ENCODE peak calls at places on chromosomes 16 and 17, in nine cellular contexts. One of them, this sample, is unnamed.

GRCh38 chr16:47140686-47141085 is 3.1 kb downstream of the NETO2 start:
- DNase-seq in hypothalamus: no peak
- DNase-seq in HL-60: no peak
- DNase-seq in activated CD8-positive, alpha-beta memory T cell treated with anti-CD3 and anti-CD28 coated beads for 24 hours: no peak
- DNase-seq in K562: no peak
- DNase-seq in stimulated activated CD4-positive, alpha-beta T cell treated with anti-CD3 and anti-CD28 coated beads, Interleukin-15, amount 100 ng/mL, for 24 hours: no peak
- DNase-seq in GM04503: no peak
- DNase-seq in GM18507: no peak
- DNase-seq in tibial artery: no peak
- DNase-seq in this sample: no peak

GRCh38 chr17:46915596-46915995 is 7.4 kb upstream of the GOSR2 start:
- DNase-seq in hypothalamus: no peak
- DNase-seq in HL-60: no peak
- DNase-seq in activated CD8-positive, alpha-beta memory T cell treated with anti-CD3 and anti-CD28 coated beads for 24 hours: no peak
- DNase-seq in K562: no peak
- DNase-seq in stimulated activated CD4-positive, alpha-beta T cell treated with anti-CD3 and anti-CD28 coated beads, Interleukin-15, amount 100 ng/mL, for 24 hours: no peak
- DNase-seq in GM04503: no peak
- DNase-seq in GM18507: no peak
- DNase-seq in tibial artery: no peak
- DNase-seq in this sample: no peak

GRCh38 chr16:14249291-14250032 is 178.3 kb downstream of the MRTFB start:
- DNase-seq in hypothalamus: peak
- DNase-seq in HL-60: no peak
- DNase-seq in activated CD8-positive, alpha-beta memory T cell treated with anti-CD3 and anti-CD28 coated beads for 24 hours: peak
- DNase-seq in K562: peak
- DNase-seq in stimulated activated CD4-positive, alpha-beta T cell treated with anti-CD3 and anti-CD28 coated beads, Interleukin-15, amount 100 ng/mL, for 24 hours: peak
- DNase-seq in GM04503: peak
- DNase-seq in GM18507: peak
- DNase-seq in tibial artery: no peak
- DNase-seq in this sample: no peak

GRCh38 chr17:28407974-28408306 is 1.9 kb upstream of the SLC46A1 start:
- DNase-seq in hypothalamus: no peak
- DNase-seq in HL-60: no peak
- DNase-seq in activated CD8-positive, alpha-beta memory T cell treated with anti-CD3 and anti-CD28 coated beads for 24 hours: no peak
- DNase-seq in K562: no peak
- DNase-seq in stimulated activated CD4-positive, alpha-beta T cell treated with anti-CD3 and anti-CD28 coated beads, Interleukin-15, amount 100 ng/mL, for 24 hours: no peak
- DNase-seq in GM04503: no peak
- DNase-seq in GM18507: no peak
- DNase-seq in tibial artery: no peak
- DNase-seq in this sample: no peak

GRCh38 chr17:9587969-9588656 is 11.7 kb downstream of the CFAP52 start:
- DNase-seq in hypothalamus: no peak
- DNase-seq in HL-60: no peak
- DNase-seq in activated CD8-positive, alpha-beta memory T cell treated with anti-CD3 and anti-CD28 coated beads for 24 hours: no peak
- DNase-seq in K562: no peak
- DNase-seq in stimulated activated CD4-positive, alpha-beta T cell treated with anti-CD3 and anti-CD28 coated beads, Interleukin-15, amount 100 ng/mL, for 24 hours: no peak
- DNase-seq in GM04503: no peak
- DNase-seq in GM18507: no peak
- DNase-seq in tibial artery: no peak
- DNase-seq in this sample: no peak

GRCh38 chr17:5437721-5438317 is 1.1 kb downstream of the C1QBP start:
- DNase-seq in hypothalamus: no peak
- DNase-seq in HL-60: no peak
- DNase-seq in activated CD8-positive, alpha-beta memory T cell treated with anti-CD3 and anti-CD28 coated beads for 24 hours: no peak
- DNase-seq in K562: no peak
- DNase-seq in stimulated activated CD4-positive, alpha-beta T cell treated with anti-CD3 and anti-CD28 coated beads, Interleukin-15, amount 100 ng/mL, for 24 hours: no peak
- DNase-seq in GM04503: no peak
- DNase-seq in GM18507: no peak
- DNase-seq in tibial artery: no peak
- DNase-seq in this sample: no peak

GRCh38 chr17:12667299-12667958 is 1.7 kb downstream of the MYOCD start:
- DNase-seq in hypothalamus: no peak
- DNase-seq in HL-60: no peak
- DNase-seq in activated CD8-positive, alpha-beta memory T cell treated with anti-CD3 and anti-CD28 coated beads for 24 hours: no peak
- DNase-seq in K562: peak
- DNase-seq in stimulated activated CD4-positive, alpha-beta T cell treated with anti-CD3 and anti-CD28 coated beads, Interleukin-15, amount 100 ng/mL, for 24 hours: no peak
- DNase-seq in GM04503: no peak
- DNase-seq in GM18507: no peak
- DNase-seq in tibial artery: no peak
- DNase-seq in this sample: no peak

GRCh38 chr16:83301966-83302365 is 505.8 kb upstream of the HSBP1 start:
- DNase-seq in hypothalamus: no peak
- DNase-seq in HL-60: no peak
- DNase-seq in activated CD8-positive, alpha-beta memory T cell treated with anti-CD3 and anti-CD28 coated beads for 24 hours: no peak
- DNase-seq in K562: no peak
- DNase-seq in stimulated activated CD4-positive, alpha-beta T cell treated with anti-CD3 and anti-CD28 coated beads, Interleukin-15, amount 100 ng/mL, for 24 hours: no peak
- DNase-seq in GM04503: no peak
- DNase-seq in GM18507: no peak
- DNase-seq in tibial artery: no peak
- DNase-seq in this sample: no peak

GRCh38 chr17:2388705-2389099 is 12.2 kb downstream of the MNT start:
- DNase-seq in hypothalamus: no peak
- DNase-seq in HL-60: no peak
- DNase-seq in activated CD8-positive, alpha-beta memory T cell treated with anti-CD3 and anti-CD28 coated beads for 24 hours: no peak
- DNase-seq in K562: no peak
- DNase-seq in stimulated activated CD4-positive, alpha-beta T cell treated with anti-CD3 and anti-CD28 coated beads, Interleukin-15, amount 100 ng/mL, for 24 hours: no peak
- DNase-seq in GM04503: no peak
- DNase-seq in GM18507: no peak
- DNase-seq in tibial artery: no peak
- DNase-seq in this sample: no peak

GRCh38 chr17:3660311-3660891 is 8.0 kb downstream of the TAX1BP3 start:
- DNase-seq in hypothalamus: peak
- DNase-seq in HL-60: no peak
- DNase-seq in activated CD8-positive, alpha-beta memory T cell treated with anti-CD3 and anti-CD28 coated beads for 24 hours: no peak
- DNase-seq in K562: no peak
- DNase-seq in stimulated activated CD4-positive, alpha-beta T cell treated with anti-CD3 and anti-CD28 coated beads, Interleukin-15, amount 100 ng/mL, for 24 hours: no peak
- DNase-seq in GM04503: no peak
- DNase-seq in GM18507: no peak
- DNase-seq in tibial artery: peak
- DNase-seq in this sample: no peak

GRCh38 chr17:49707246-49707607 is 537 bp downstream of the SLC35B1 start:
- DNase-seq in hypothalamus: no peak
- DNase-seq in HL-60: no peak
- DNase-seq in activated CD8-positive, alpha-beta memory T cell treated with anti-CD3 and anti-CD28 coated beads for 24 hours: no peak
- DNase-seq in K562: peak
- DNase-seq in stimulated activated CD4-positive, alpha-beta T cell treated with anti-CD3 and anti-CD28 coated beads, Interleukin-15, amount 100 ng/mL, for 24 hours: peak
- DNase-seq in GM04503: no peak
- DNase-seq in GM18507: no peak
- DNase-seq in tibial artery: no peak
- DNase-seq in this sample: no peak

This sample was measured in osteocyte.